ENCODE peak calls at places on chromosome 12, in ten cellular contexts. Y, P, E, Z, J, N, Q, A, S and G are unnamed samples.

GRCh38 chr12:93982847-93983315 is 165.5 kb upstream of the PLXNC1 start:
- DNase-seq in Q (peak; percentile 53), E (no peak), Z (no peak), J (no peak), P (no peak), N (no peak), Y (peak; percentile 94), A (no peak), S (peak; percentile 88), G (no peak)

GRCh38 chr12:121618659-121619233 is 7.6 kb upstream of the ORAI1 start:
- DNase-seq in S (no peak), Y (no peak), Z (no peak), E (no peak), Q (no peak), J (no peak), P (no peak), N (no peak), A (no peak), G (no peak)

GRCh38 chr12:89507015-89507824 is 17.4 kb downstream of the GALNT4 start:
- DNase-seq in N (no peak), S (no peak), E (peak; percentile 48), Q (no peak), J (peak; percentile 48), P (no peak), Y (no peak), A (no peak), Z (no peak), G (no peak)

GRCh38 chr12:28459481-28459880 is 269.2 kb downstream of the CCDC91 start:
- DNase-seq in J (no peak), P (no peak), N (no peak), Z (no peak), Q (no peak), Y (no peak), S (no peak), A (no peak), E (no peak), G (no peak)

GRCh38 chr12:65529771-65530435 is 251.4 kb downstream of the MSRB3 start:
- DNase-seq in Q (no peak), J (no peak), N (no peak), Z (no peak), E (no peak), S (no peak), A (no peak), Y (no peak), P (no peak), G (no peak)

GRCh38 chr12:19165446-19165845 is 35.9 kb downstream of the PLEKHA5 start:
- DNase-seq in A (no peak), J (no peak), Q (no peak), S (no peak), P (no peak), Y (no peak), N (no peak), E (no peak), Z (no peak), G (no peak)

GRCh38 chr12:93297032-93297431 is 80.7 kb upstream of the NUDT4 start:
- DNase-seq in Q (no peak), P (no peak), Y (no peak), A (no peak), S (no peak), N (no peak), Z (peak; percentile 8), J (no peak), E (no peak), G (no peak)

GRCh38 chr12:126667340-126667739 is 1599.6 kb upstream of the TMEM132C start:
- DNase-seq in E (no peak), S (no peak), Q (peak; percentile 63), J (no peak), Z (no peak), Y (peak; percentile 98), N (no peak), A (no peak), P (no peak), G (no peak)

GRCh38 chr12:97306121-97306520 is 156.5 kb upstream of the RMST start:
- DNase-seq in E (no peak), J (no peak), Z (no peak), P (no peak), Q (no peak), Y (no peak), S (no peak), A (no peak), N (no peak), G (peak; percentile 85)

GRCh38 chr12:57334219-57334618 is 83.2 kb upstream of the STAC3 start:
- DNase-seq in N (no peak), Q (no peak), A (no peak), E (no peak), S (no peak), P (no peak), Z (no peak), Y (no peak), J (no peak), G (no peak)

GRCh38 chr12:42237052-42237852 is 796 bp downstream of the YAF2 start:
- DNase-seq in J (peak; percentile 83), A (peak; percentile 78), Z (peak; percentile 68), Y (peak; percentile 83), P (peak; percentile 66), Q (peak; percentile 81), S (peak; percentile 68), N (peak; percentile 82), E (peak; percentile 79), G (peak; percentile 90)

GRCh38 chr12:3803865-3804472 is 51.1 kb upstream of the CRACR2A start:
- DNase-seq in N (peak; percentile 69), S (peak; percentile 71), J (peak; percentile 78), Y (peak; percentile 55), A (peak; percentile 61), Z (peak; percentile 67), E (peak; percentile 78), Q (peak; percentile 78), P (peak; percentile 35), G (peak; percentile 74)

GRCh38 chr12:106903241-106903950 is 52.3 kb upstream of the TMEM263 start:
- DNase-seq in Q (peak; percentile 62), A (peak; percentile 79), Y (peak; percentile 49), S (peak; percentile 54), N (peak; percentile 76), P (peak; percentile 35), Z (peak; percentile 69), E (peak; percentile 89), J (peak; percentile 89), G (peak; percentile 41)

GRCh38 chr12:117494833-117495714 is 133.6 kb upstream of the NOS1 start:
- DNase-seq in Z (no peak), Q (no peak), A (no peak), E (peak; percentile 73), N (no peak), J (peak; percentile 67), S (no peak), Y (no peak), P (no peak), G (no peak)

GRCh38 chr12:29223936-29224921 is 75.2 kb downstream of the FAR2 start:
- DNase-seq in E (no peak), Z (no peak), Y (peak; percentile 62), N (no peak), J (no peak), P (no peak), A (no peak), Q (no peak), S (no peak), G (no peak)

GRCh38 chr12:12562016-12562483 is 613 bp downstream of the DUSP16 start:
- DNase-seq in S (peak; percentile 24), P (peak; percentile 21), A (peak; percentile 31), N (peak; percentile 46), J (peak; percentile 34), Z (peak; percentile 36), Q (peak; percentile 50), E (no peak), Y (peak; percentile 25), G (peak; percentile 46)

GRCh38 chr12:51183816-51184215 is 10.9 kb upstream of the TFCP2 start:
- DNase-seq in S (no peak), E (peak; percentile 57), N (peak; percentile 71), Z (peak; percentile 65), J (peak; percentile 90), Q (peak; percentile 77), P (no peak), A (no peak), Y (peak; percentile 47), G (no peak)

GRCh38 chr12:79252358-79253075 is 387.9 kb downstream of the SYT1 start:
- DNase-seq in A (no peak), P (no peak), Q (no peak), N (no peak), J (no peak), E (no peak), Y (peak; percentile 78), S (no peak), Z (no peak), G (no peak)

GRCh38 chr12:79250186-79250585 is 385.6 kb downstream of the SYT1 start:
- DNase-seq in Y (peak; percentile 79), N (no peak), P (no peak), Z (no peak), S (no peak), E (no peak), Q (no peak), J (no peak), A (no peak), G (no peak)

GRCh38 chr12:79250955-79251354 is 386.4 kb downstream of the SYT1 start:
- DNase-seq in J (no peak), Z (no peak), Q (no peak), P (no peak), E (no peak), Y (peak; percentile 22), N (no peak), A (no peak), S (no peak), G (no peak)

GRCh38 chr12:79247494-79247893 is 382.9 kb downstream of the SYT1 start:
- DNase-seq in A (no peak), Q (no peak), S (no peak), N (no peak), Z (no peak), J (no peak), Y (no peak), P (no peak), E (no peak), G (no peak)

GRCh38 chr12:79251356-79251755 is 386.8 kb downstream of the SYT1 start:
- DNase-seq in P (no peak), E (no peak), S (no peak), J (no peak), Q (no peak), A (no peak), Z (no peak), N (no peak), Y (peak; percentile 70), G (no peak)
- H3K4me3 ChIP-seq in P (no peak overlapping the region), E (no peak overlapping the region), S (no peak overlapping the region), J (no peak overlapping the region), Q (no peak overlapping the region), A (no peak overlapping the region), Z (no peak overlapping the region), N (no peak overlapping the region), Y (no peak overlapping the region), G (no peak overlapping the region)

GRCh38 chr12:48216785-48217184 is 13.7 kb upstream of the OR10AD1 start:
- DNase-seq in S (no peak), E (no peak), N (no peak), Y (no peak), J (no peak), Z (no peak), P (no peak), Q (peak; percentile 25), A (peak; percentile 48), G (no peak)
- H3K4me1 ChIP-seq in S (no peaks in the 10 kb centered on the region), E (no peaks in the 10 kb centered on the region), N (no peaks in the 10 kb centered on the region), Y (no peaks in the 10 kb centered on the region), J (no peaks in the 10 kb centered on the region), Z (peaks cover 15% of the 10 kb centered on the region), P (no peaks in the 10 kb centered on the region), Q (no peaks in the 10 kb centered on the region), A (no peaks in the 10 kb centered on the region), G (no peaks in the 10 kb centered on the region)

GRCh38 chr12:124543591-124544310 is 23.7 kb downstream of the NCOR2 start:
- DNase-seq in Q (no peak), Z (no peak), E (no peak), S (no peak), Y (peak; percentile 60), J (peak; percentile 45), P (no peak), A (no peak), N (no peak), G (peak; percentile 61)
- H3K4me3 ChIP-seq in Q (no peak overlapping the region), Z (no peak overlapping the region), E (peak overlapping the region; percentile 31), S (no peak overlapping the region), Y (no peak overlapping the region), J (no peak overlapping the region), P (no peak overlapping the region), A (no peak overlapping the region), N (no peak overlapping the region), G (peak overlapping the region; percentile 49)

GRCh38 chr12:115229517-115229916 is 545.5 kb upstream of the TBX3 start:
- DNase-seq in P (no peak), E (no peak), N (no peak), Z (no peak), S (no peak), A (no peak), Q (no peak), J (no peak), Y (no peak), G (no peak)
- H3K4me1 ChIP-seq in P (no peaks in the 10 kb centered on the region), E (no peaks in the 10 kb centered on the region), N (no peaks in the 10 kb centered on the region), Z (no peaks in the 10 kb centered on the region), S (no peaks in the 10 kb centered on the region), A (peaks cover 5% of the 10 kb centered on the region), Q (peaks cover 43% of the 10 kb centered on the region), J (no peaks in the 10 kb centered on the region), Y (no peaks in the 10 kb centered on the region), G (no peaks in the 10 kb centered on the region)